ENCODE peak calls at places on chromosome 10, in ten cellular contexts. V is chondrocyte, E is right lobe of liver, Z is NB4, H is nephron progenitor cell, K is OCI-LY7, W is astrocyte of the cerebellum, P is AG04450, J is GM06990, N is kidney epithelial cell. A is an unnamed sample.

GRCh38 chr10:52019656-52020055 is 294.4 kb upstream of the DKK1 start:
- DNase-seq in Z (no peak), V (no peak), P (no peak), W (no peak), J (no peak), K (no peak), N (no peak), E (no peak), H (no peak), A (no peak)

GRCh38 chr10:113347508-113347907 is 205.3 kb upstream of the HABP2 start:
- DNase-seq in N (no peak), H (no peak), W (no peak), J (no peak), E (no peak), K (no peak), Z (no peak), V (no peak), P (no peak), A (no peak)

GRCh38 chr10:61621538-61622150 is 41.1 kb upstream of the CABCOCO1 start:
- DNase-seq in K (no peak), V (no peak), J (no peak), N (no peak), E (no peak), H (no peak), P (no peak), Z (no peak), W (no peak), A (no peak)

GRCh38 chr10:95728535-95728934 is 27.4 kb upstream of the ENTPD1 start:
- DNase-seq in N (no peak), W (no peak), E (no peak), J (no peak), V (no peak), H (no peak), Z (peak), P (no peak), K (no peak), A (no peak)

GRCh38 chr10:44650576-44651394 is 260.4 kb upstream of the TMEM72 start:
- DNase-seq in W (peak), K (no peak), V (no peak), J (no peak), N (no peak), H (no peak), P (no peak), Z (no peak), E (no peak), A (no peak)

GRCh38 chr10:114962441-114962840 is 24.4 kb downstream of the TRUB1 start:
- DNase-seq in W (no peak), V (no peak), Z (no peak), E (no peak), P (no peak), H (no peak), K (no peak), N (no peak), J (no peak), A (no peak)

GRCh38 chr10:3480281-3480999 is 304.6 kb downstream of the KLF6 start:
- DNase-seq in P (no peak), W (no peak), E (no peak), J (no peak), V (no peak), K (no peak), Z (no peak), N (no peak), H (no peak), A (no peak)

GRCh38 chr10:31157125-31157983 is 125.7 kb upstream of the ZNF438 start:
- DNase-seq in K (no peak), J (no peak), E (no peak), V (peak), W (peak), Z (no peak), N (no peak), P (peak), H (no peak), A (no peak)

GRCh38 chr10:63477927-63478326 is 12.2 kb upstream of the JMJD1C start:
- DNase-seq in P (no peak), N (no peak), J (no peak), W (no peak), Z (no peak), H (no peak), E (no peak), K (no peak), V (no peak), A (no peak)

GRCh38 chr10:132443605-132443997 is 46.6 kb downstream of the PWWP2B start:
- DNase-seq in E (peak), Z (peak), W (no peak), N (no peak), V (no peak), P (no peak), K (peak), H (no peak), J (no peak), A (peak)

GRCh38 chr10:79378647-79379511 is 31.6 kb downstream of the PPIF start:
- DNase-seq in N (no peak), P (no peak), J (no peak), K (no peak), W (no peak), E (no peak), V (peak), H (no peak), Z (no peak), A (no peak)

GRCh38 chr10:102796407-102797176 is 40.6 kb downstream of the CYP17A1 start:
- DNase-seq in N (no peak), Z (peak), W (no peak), H (no peak), V (no peak), J (peak), P (no peak), E (peak), K (peak), A (peak)

GRCh38 chr10:102919237-102919959 is 1.3 kb downstream of the CNNM2 start:
- DNase-seq in P (no peak), W (no peak), Z (no peak), H (peak), K (no peak), E (peak), J (peak), N (no peak), V (peak), A (peak)

GRCh38 chr10:124002391-124003069 is 90.9 kb downstream of the CHST15 start:
- DNase-seq in K (no peak), H (no peak), V (peak), Z (no peak), P (no peak), E (no peak), N (no peak), J (no peak), W (no peak), A (peak)

GRCh38 chr10:108544500-108545120 is 1378.7 kb downstream of the XPNPEP1 start:
- DNase-seq in Z (peak), V (peak), E (peak), W (no peak), H (peak), P (no peak), K (peak), J (no peak), N (no peak), A (peak)

GRCh38 chr10:88991161-88991899 is 732 bp downstream of the FAS start:
- DNase-seq in W (peak), J (peak), Z (peak), K (peak), E (peak), N (no peak), V (peak), P (no peak), H (peak), A (peak)

GRCh38 chr10:29922904-29923303 is 136.5 kb downstream of the JCAD start:
- DNase-seq in P (no peak), E (no peak), Z (no peak), K (no peak), J (no peak), H (no peak), N (no peak), W (no peak), V (no peak), A (no peak)

GRCh38 chr10:55668326-55668922 is 692.6 kb downstream of the ZWINT start:
- DNase-seq in E (no peak), W (no peak), N (no peak), K (peak), P (no peak), V (no peak), H (no peak), J (no peak), Z (peak), A (no peak)

GRCh38 chr10:98920807-98921206 is 314.8 kb downstream of the HPSE2 start:
- DNase-seq in Z (no peak), N (no peak), J (no peak), V (no peak), E (no peak), W (no peak), H (no peak), K (no peak), P (peak), A (no peak)

GRCh38 chr10:73810735-73811465 is 498 bp downstream of the NDST2 start:
- DNase-seq in N (no peak), P (no peak), Z (peak), J (peak), H (peak), K (peak), V (no peak), W (no peak), E (peak), A (peak)

GRCh38 chr10:30151581-30152389 is 92.4 kb upstream of the JCAD start:
- DNase-seq in W (peak), J (peak), K (no peak), N (peak), P (peak), Z (peak), H (no peak), V (no peak), E (no peak), A (no peak)

GRCh38 chr10:91247360-91248111 is 27.1 kb downstream of the PCGF5 start:
- DNase-seq in N (no peak), P (no peak), V (no peak), K (no peak), W (peak), Z (peak), J (no peak), E (no peak), H (no peak), A (no peak)

GRCh38 chr10:61964059-61964709 is 62.7 kb downstream of the ARID5B start:
- DNase-seq in V (no peak), K (no peak), P (no peak), E (no peak), J (no peak), W (no peak), N (no peak), H (no peak), Z (no peak), A (no peak)

GRCh38 chr10:104218751-104219150 is 13.4 kb downstream of the CFAP43 start:
- DNase-seq in N (no peak), E (no peak), Z (peak), K (no peak), P (no peak), V (no peak), H (no peak), W (no peak), J (no peak), A (no peak)

GRCh38 chr10:30185916-30186315 is 126.5 kb upstream of the JCAD start:
- DNase-seq in P (peak), K (no peak), W (peak), E (no peak), N (peak), H (no peak), Z (no peak), J (no peak), V (no peak), A (no peak)

GRCh38 chr10:101716891-101717659 is 22.1 kb upstream of the FBXW4 start:
- DNase-seq in K (no peak), H (no peak), J (no peak), V (no peak), N (no peak), E (no peak), W (no peak), Z (no peak), P (no peak), A (no peak)

GRCh38 chr10:114239117-114239993 is at the start of gene VWA2:
- DNase-seq in P (no peak), V (no peak), J (peak), H (peak), N (no peak), Z (no peak), K (peak), E (peak), W (no peak), A (peak)

GRCh38 chr10:4596951-4597350 is 229.1 kb upstream of the AKR1E2 start:
- DNase-seq in H (no peak), K (no peak), V (no peak), E (no peak), Z (no peak), W (no peak), J (no peak), P (no peak), N (no peak), A (no peak)

GRCh38 chr10:130160775-130161174 is 24.6 kb downstream of the GLRX3 start:
- DNase-seq in W (no peak), N (no peak), K (peak), V (no peak), J (no peak), E (no peak), Z (peak), P (no peak), H (no peak), A (no peak)
- TF ChIP-seq CTCF in W (no peak), N (no peak), K (peak), V (peak), J (peak), E (no peak), Z (no peak), P (peak), H (no peak), A (no peak)

DNA sequence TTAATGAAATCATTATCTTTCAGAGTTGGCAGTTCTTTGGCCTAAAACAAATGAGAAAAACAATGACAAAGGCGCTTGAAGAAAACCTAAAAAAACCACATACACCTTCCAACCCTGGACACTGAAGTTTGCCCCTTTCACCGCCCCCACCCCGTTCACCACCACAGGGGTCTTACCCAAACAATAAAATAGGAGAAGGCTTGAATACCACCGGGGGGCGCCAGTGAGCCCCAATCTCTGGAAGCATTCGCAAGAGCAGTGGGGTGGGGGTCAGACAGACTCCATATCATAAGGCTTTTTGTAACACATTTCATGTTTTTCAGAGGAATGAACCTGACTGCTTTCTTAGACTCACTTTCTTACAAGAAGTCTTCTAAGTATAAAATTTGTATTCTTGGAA is 163.6 kb downstream of the PIP4K2A start:
- DNase-seq in J (no peak), N (no peak), H (peak), V (no peak), P (no peak), W (no peak), K (peak), Z (peak), E (peak), A (no peak)
- TF ChIP-seq CTCF in J (peak), N (peak), H (peak), V (peak), P (peak), W (peak), K (peak), Z (peak), E (peak), A (peak)

GRCh38 chr10:77456414-77456813 is 181.2 kb downstream of the KCNMA1 start:
- DNase-seq in W (no peak), K (no peak), V (no peak), E (no peak), Z (no peak), P (no peak), J (no peak), H (no peak), N (no peak), A (no peak)
- TF ChIP-seq CTCF in W (no peak), K (no peak), V (peak), E (peak), Z (no peak), P (no peak), J (no peak), H (no peak), N (no peak), A (no peak)

DNA sequence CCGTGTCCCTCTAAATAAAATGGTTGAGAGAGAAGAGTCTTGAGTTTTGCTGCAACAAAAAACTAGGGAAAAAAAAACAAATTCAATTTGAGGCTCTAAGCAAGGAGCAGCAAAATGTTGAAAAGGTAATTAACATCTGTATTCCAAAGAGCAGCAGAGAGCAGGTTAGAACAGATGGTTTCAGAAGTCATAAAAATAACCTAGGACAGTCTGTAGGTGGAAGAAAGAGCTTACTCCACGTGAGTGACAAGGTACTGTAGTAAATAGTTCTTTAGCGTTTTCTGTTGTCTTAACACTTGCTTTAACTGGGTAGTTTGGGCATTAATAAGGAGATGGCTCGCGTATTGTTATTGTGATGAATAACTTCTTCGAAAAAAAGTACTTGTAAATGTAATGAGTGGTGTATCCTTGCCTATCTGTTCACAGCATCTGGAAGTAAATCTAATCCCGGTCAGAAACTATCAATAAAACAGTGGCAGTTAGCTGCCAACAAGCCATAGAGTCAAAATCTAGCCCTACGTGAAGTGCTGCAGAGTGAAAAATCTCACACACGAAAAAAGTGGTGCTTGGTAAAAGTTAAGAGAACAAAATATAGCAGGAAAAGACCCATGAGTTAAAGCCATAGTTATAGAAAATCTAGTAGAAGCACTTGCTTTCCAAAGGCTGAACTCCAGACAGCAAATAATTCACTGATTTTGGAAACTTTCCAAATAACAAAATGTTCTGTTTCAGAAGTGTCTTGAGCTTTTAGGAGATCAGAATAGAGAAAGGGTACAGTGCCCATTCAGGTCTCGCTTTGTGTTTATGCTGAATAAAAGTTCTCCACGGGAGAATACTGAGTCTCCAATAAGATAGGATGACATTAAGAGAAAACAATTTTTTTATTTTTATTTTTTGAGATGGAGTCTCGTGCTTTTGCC is 49.3 kb upstream of the PARD3 start:
- DNase-seq in J (no peak), V (no peak), H (no peak), N (no peak), W (no peak), K (no peak), E (no peak), P (no peak), Z (no peak), A (no peak)
- TF ChIP-seq CTCF in J (no peak), V (no peak), H (no peak), N (no peak), W (no peak), K (no peak), E (no peak), P (no peak), Z (no peak), A (no peak)

GRCh38 chr10:28300027-28300426 is 2.8 kb downstream of the MPP7 start:
- DNase-seq in N (no peak), V (no peak), H (no peak), W (no peak), P (no peak), J (no peak), E (no peak), K (peak), Z (no peak), A (no peak)

GRCh38 chr10:28302012-28302667 is 724 bp downstream of the MPP7 start:
- DNase-seq in W (no peak), V (no peak), P (no peak), K (no peak), H (peak), E (no peak), J (no peak), N (no peak), Z (peak), A (no peak)

GRCh38 chr10:28305551-28305950 is 2.7 kb upstream of the MPP7 start:
- DNase-seq in V (no peak), E (no peak), W (no peak), K (no peak), H (no peak), P (no peak), J (no peak), Z (no peak), N (no peak), A (no peak)

GRCh38 chr10:28304032-28304571 is 1.2 kb upstream of the MPP7 start:
- DNase-seq in V (no peak), W (no peak), N (no peak), K (no peak), J (no peak), Z (no peak), H (no peak), E (no peak), P (no peak), A (no peak)

DNA sequence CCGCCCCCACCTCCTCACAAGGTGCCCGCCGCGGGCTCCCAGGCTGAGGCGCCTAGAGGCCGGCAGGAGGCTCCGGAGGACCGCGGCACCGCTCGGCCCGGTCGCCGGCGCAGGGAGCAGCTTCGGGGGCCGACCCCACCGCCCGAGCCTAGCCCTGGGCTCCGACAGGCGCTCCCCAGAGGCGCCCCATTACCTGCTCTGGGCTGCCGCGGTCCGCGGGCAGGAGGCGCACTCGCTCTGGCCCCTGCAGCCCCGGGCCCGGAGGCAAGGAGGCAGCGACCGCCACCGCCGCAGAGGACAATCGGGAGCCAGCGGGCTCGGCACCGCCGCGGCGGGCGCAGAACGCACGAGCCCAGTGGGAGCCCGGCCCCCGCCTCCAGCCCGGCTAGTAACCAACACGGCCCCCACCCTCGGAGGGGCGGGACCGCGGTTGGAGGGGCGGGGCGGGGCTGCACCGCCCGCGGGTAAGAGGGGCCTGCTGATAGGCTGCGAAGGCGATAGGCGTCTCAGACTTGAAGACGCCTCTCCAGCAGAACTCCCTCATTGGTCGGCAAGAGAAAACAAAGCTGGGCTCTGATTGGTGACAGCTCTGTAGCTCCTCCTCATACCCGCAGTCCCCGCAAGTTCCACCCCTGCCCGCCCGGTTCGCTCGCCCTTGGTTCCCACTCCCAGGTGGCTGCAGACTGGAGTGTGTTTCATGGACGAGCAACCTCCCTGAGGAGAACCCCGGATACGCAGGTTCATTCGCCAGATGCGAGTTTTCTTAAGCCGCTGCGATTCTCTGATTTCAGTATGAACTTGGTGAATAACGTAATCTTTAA is at the start of gene MPP7:
- DNase-seq in Z (peak), J (peak), W (peak), K (peak), N (peak), V (peak), P (peak), E (peak), H (peak), A (peak)
- TF ChIP-seq CTCF in Z (no peak), J (no peak), W (peak), K (peak), N (no peak), V (peak), P (peak), E (peak), H (peak), A (peak)

DNA sequence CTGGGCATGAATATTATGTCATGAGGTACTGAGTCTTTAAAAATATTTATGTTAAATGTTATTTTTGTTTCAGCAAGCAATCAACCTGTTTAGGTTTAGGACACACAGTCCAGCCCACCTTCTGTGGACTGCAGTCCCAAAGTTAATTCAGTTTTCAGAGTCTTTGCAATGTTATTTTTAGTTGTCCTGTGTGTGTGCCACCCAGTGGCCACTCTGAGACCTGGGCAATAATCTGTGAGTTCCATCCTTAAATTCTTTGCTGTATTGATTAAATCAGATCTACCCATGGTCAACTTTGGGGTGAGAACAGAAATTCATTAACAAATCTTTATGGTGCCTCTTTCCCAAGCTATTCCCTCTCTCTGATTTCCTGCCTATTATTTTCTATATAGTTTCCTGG is 415.1 kb downstream of the CCSER2 start:
- DNase-seq in J (no peak), H (no peak), N (no peak), W (no peak), V (no peak), P (no peak), Z (peak), E (no peak), K (peak), A (no peak)
- TF ChIP-seq CTCF in J (peak), H (peak), N (peak), W (peak), V (peak), P (no peak), Z (peak), E (peak), K (peak), A (no peak)